ENCODE peak calls at places on chromosomes 2 and 18, in five cellular contexts. E is stimulated activated CD4-positive, alpha-beta T cell treated with anti-CD3 and anti-CD28 coated beads, Interleukin-2, amount 100 ng/mL, for 24 hours; T is HCEC 1CT; Z is heart left ventricle; K is mucosa of descending colon. O is an unnamed sample.

GRCh38 chr2:137672961-137673552 is 291.2 kb upstream of the HNMT start:
- DNase-seq in E (no peak), T (no peak), Z (peak), K (no peak), O (no peak)

GRCh38 chr2:54586062-54586982 is 130.2 kb downstream of the SPTBN1 start:
- DNase-seq in E (no peak), T (peak), Z (no peak), K (no peak), O (no peak)

GRCh38 chr2:201858781-201859180 is 52.4 kb downstream of the CDK15 start:
- DNase-seq in E (peak), T (peak), Z (no peak), K (no peak), O (no peak)

GRCh38 chr2:46097714-46098480 is 199.3 kb upstream of the EPAS1 start:
- DNase-seq in E (no peak), T (peak), Z (peak), K (no peak), O (no peak)

GRCh38 chr2:174247474-174248186 is 702 bp downstream of the OLA1 start:
- DNase-seq in E (no peak), T (peak), Z (no peak), K (no peak), O (no peak)

GRCh38 chr18:74778191-74778847 is 180.6 kb downstream of the ZNF407 start:
- DNase-seq in E (no peak), T (no peak), Z (no peak), K (no peak), O (peak)

GRCh38 chr2:74596584-74596983 is 42.1 kb downstream of the DOK1 start:
- DNase-seq in E (no peak), T (no peak), Z (no peak), K (no peak), O (no peak)

GRCh38 chr2:3598912-3599854 is 4.3 kb downstream of the COLEC11 start:
- DNase-seq in E (no peak), T (no peak), Z (no peak), K (peak), O (no peak)

GRCh38 chr2:240624950-240625621 is at the start of gene GPR35:
- DNase-seq in E (peak), T (peak), Z (no peak), K (peak), O (no peak)

GRCh38 chr2:239339241-239339640 is 61.6 kb downstream of the HDAC4 start:
- DNase-seq in E (no peak), T (no peak), Z (no peak), K (no peak), O (no peak)

GRCh38 chr2:241844831-241845578 is 13.7 kb downstream of the PDCD1 start:
- DNase-seq in E (peak), T (no peak), Z (no peak), K (no peak), O (no peak)

GRCh38 chr2:82001614-82002013 is 1697.1 kb upstream of the LRRTM1 start:
- DNase-seq in E (no peak), T (no peak), Z (no peak), K (no peak), O (no peak)

GRCh38 chr18:58216071-58216471 is 172.0 kb downstream of the NEDD4L start:
- DNase-seq in E (no peak), T (peak), Z (no peak), K (no peak), O (no peak)

GRCh38 chr2:3519255-3520190 is at the start of gene ADI1:
- DNase-seq in E (peak), T (peak), Z (peak), K (peak), O (peak)

GRCh38 chr18:6355789-6356589 is 58.7 kb downstream of the L3MBTL4 start:
- DNase-seq in E (no peak), T (no peak), Z (no peak), K (no peak), O (no peak)

GRCh38 chr18:79396431-79397287 is 929 bp downstream of the NFATC1 start:
- DNase-seq in E (peak), T (peak), Z (peak), K (peak), O (peak)

GRCh38 chr2:55425449-55425848 is 5.8 kb upstream of the CCDC88A start:
- DNase-seq in E (no peak), T (peak), Z (no peak), K (no peak), O (no peak)

GRCh38 chr2:163248321-163249090 is 409.9 kb upstream of the KCNH7 start:
- DNase-seq in E (no peak), T (no peak), Z (no peak), K (no peak), O (no peak)

GRCh38 chr2:138432971-138433370 is 68.6 kb upstream of the SPOPL start:
- DNase-seq in E (peak), T (peak), Z (no peak), K (no peak), O (no peak)

GRCh38 chr2:109727929-109728447 is 66.1 kb upstream of the RGPD5 start:
- DNase-seq in E (no peak), T (no peak), Z (no peak), K (no peak), O (no peak)

GRCh38 chr18:72539861-72540260 is 4.3 kb downstream of the CBLN2 start:
- DNase-seq in E (no peak), T (no peak), Z (no peak), K (no peak), O (no peak)

GRCh38 chr18:570256-570655 is 9.9 kb upstream of the CETN1 start:
- DNase-seq in E (no peak), T (no peak), Z (no peak), K (no peak), O (no peak)

GRCh38 chr18:80185545-80185944 is 61.8 kb downstream of the PARD6G start:
- DNase-seq in E (no peak), T (no peak), Z (no peak), K (no peak), O (no peak)

GRCh38 chr2:219912530-219912929 is 285.1 kb downstream of the SLC4A3 start:
- DNase-seq in E (no peak), T (peak), Z (no peak), K (no peak), O (no peak)

GRCh38 chr2:39243469-39244123 is at the start of gene CDKL4:
- DNase-seq in E (peak), T (no peak), Z (no peak), K (peak), O (peak)

GRCh38 chr18:48504819-48505218 is 34.0 kb upstream of the CTIF start:
- DNase-seq in E (no peak), T (no peak), Z (no peak), K (no peak), O (no peak)

GRCh38 chr2:168336786-168337388 is 89.5 kb upstream of the STK39 start:
- DNase-seq in E (peak), T (no peak), Z (no peak), K (peak), O (peak)

GRCh38 chr2:65017335-65017734 is 28.1 kb downstream of the SLC1A4 start:
- DNase-seq in E (no peak), T (no peak), Z (peak), K (no peak), O (no peak)

GRCh38 chr2:12813166-12813565 is 96.4 kb downstream of the TRIB2 start:
- DNase-seq in E (no peak), T (no peak), Z (no peak), K (no peak), O (no peak)

GRCh38 chr18:40570615-40571014 is 1384.4 kb upstream of the PIK3C3 start:
- DNase-seq in E (no peak), T (no peak), Z (no peak), K (no peak), O (no peak)

GRCh38 chr2:147294825-147295392 is 549.9 kb upstream of the ACVR2A start:
- DNase-seq in E (no peak), T (no peak), Z (no peak), K (no peak), O (no peak)

GRCh38 chr2:107195631-107196030 is 309.7 kb upstream of the ST6GAL2 start:
- DNase-seq in E (no peak), T (no peak), Z (no peak), K (no peak), O (no peak)

GRCh38 chr18:45801396-45802004 is 24.0 kb upstream of the SIGLEC15 start:
- DNase-seq in E (no peak), T (peak), Z (no peak), K (no peak), O (no peak)

GRCh38 chr2:13103778-13104493 is 387.2 kb downstream of the TRIB2 start:
- DNase-seq in E (no peak), T (peak), Z (no peak), K (no peak), O (no peak)

GRCh38 chr2:64838817-64839216 is 150.4 kb upstream of the SLC1A4 start:
- DNase-seq in E (no peak), T (peak), Z (no peak), K (peak), O (no peak)

O was measured in NCI-H526 treated with DMSO at 0.1 percent for 48 hours.